ENCODE peak calls at places on chromosomes 2 and 18, in nine cellular contexts. B is adipocyte; F is GM20000; X is NCI-H748 treated with DMSO at 0.1 percent for 48 hours; L is HCT116; G is hypothalamus; C is B cell; D is stimulated activated CD4-positive, alpha-beta T cell treated with anti-CD3 and anti-CD28 coated beads, Interleukin-15, amount 100 ng/mL, for 48 hours; O is ascending aorta. V is an unnamed sample.

GRCh38 chr2:65722028-65722427 is 289.6 kb upstream of the SPRED2 start:
- DNase-seq in B (peak; percentile 38), X (no peak), O (no peak), F (no peak), D (no peak), C (no peak), L (no peak), G (no peak), V (no peak)

GRCh38 chr2:74530239-74531161 is 767 bp downstream of the HTRA2 start:
- DNase-seq in O (no peak), B (peak; percentile 63), F (peak; percentile 86), L (no peak), G (no peak), C (peak; percentile 64), X (no peak), D (no peak), V (no peak)

GRCh38 chr2:88451647-88452150 is 794 bp downstream of the FOXI3 start:
- DNase-seq in G (no peak), F (no peak), C (peak; percentile 43), L (no peak), D (no peak), X (peak; percentile 26), B (peak; percentile 12), O (no peak), V (no peak)

GRCh38 chr18:48354746-48355260 is 54.4 kb downstream of the ZBTB7C start:
- DNase-seq in X (no peak), O (no peak), B (no peak), G (no peak), F (no peak), C (no peak), D (no peak), L (no peak), V (no peak)

GRCh38 chr2:127043367-127044164 is 63.4 kb downstream of the BIN1 start:
- DNase-seq in G (no peak), B (no peak), C (peak; percentile 3), X (no peak), L (no peak), D (no peak), O (no peak), F (no peak), V (no peak)

GRCh38 chr2:235116885-235117492 is 165.2 kb downstream of the SH3BP4 start:
- DNase-seq in D (no peak), G (no peak), B (peak; percentile 88), X (peak; percentile 73), O (no peak), F (no peak), C (no peak), L (peak; percentile 32), V (peak; percentile 58)

GRCh38 chr2:13018490-13018889 is 301.8 kb downstream of the TRIB2 start:
- DNase-seq in X (no peak), G (no peak), D (no peak), F (no peak), C (no peak), O (no peak), L (no peak), B (no peak), V (no peak)

GRCh38 chr2:122368576-122369243 is 613.3 kb downstream of the TSN start:
- DNase-seq in G (no peak), X (no peak), D (no peak), L (no peak), B (no peak), O (no peak), C (no peak), F (no peak), V (no peak)

GRCh38 chr2:239952665-239953417 is 72.3 kb downstream of the NDUFA10 start:
- DNase-seq in X (no peak), B (no peak), C (no peak), O (no peak), L (no peak), G (no peak), D (no peak), F (no peak), V (no peak)

GRCh38 chr2:207214446-207214845 is 48.7 kb upstream of the KLF7 start:
- DNase-seq in X (no peak), D (no peak), O (no peak), G (no peak), L (no peak), C (no peak), F (no peak), B (no peak), V (no peak)

GRCh38 chr18:50287028-50287440 is 458 bp downstream of the CXXC1 start:
- DNase-seq in B (no peak), C (no peak), X (no peak), G (no peak), D (no peak), L (no peak), O (no peak), F (no peak), V (no peak)

GRCh38 chr18:35695384-35695783 is 113.8 kb downstream of the GALNT1 start:
- DNase-seq in D (no peak), G (no peak), B (no peak), X (no peak), C (no peak), L (no peak), O (no peak), F (no peak), V (no peak)

GRCh38 chr2:173537694-173538093 is 183.0 kb downstream of the CDCA7 start:
- DNase-seq in O (no peak), C (no peak), B (no peak), G (no peak), D (no peak), X (no peak), L (no peak), F (no peak), V (no peak)

GRCh38 chr2:204329532-204329931 is 215.7 kb upstream of the PARD3B start:
- DNase-seq in C (no peak), B (no peak), F (no peak), X (no peak), O (no peak), L (no peak), D (no peak), G (no peak), V (no peak)

GRCh38 chr2:169819106-169819505 is 5.6 kb downstream of the METTL5 start:
- DNase-seq in D (no peak), C (no peak), L (no peak), F (no peak), G (no peak), X (no peak), B (peak; percentile 81), O (no peak), V (no peak)

GRCh38 chr2:223075301-223076270 is 23.6 kb downstream of the KCNE4 start:
- DNase-seq in C (no peak), F (peak; percentile 9), G (no peak), L (no peak), D (no peak), O (no peak), B (no peak), X (no peak), V (no peak)

GRCh38 chr2:147098946-147099345 is 745.9 kb upstream of the ACVR2A start:
- DNase-seq in O (no peak), L (no peak), G (no peak), C (no peak), B (no peak), F (no peak), X (no peak), D (no peak), V (no peak)

GRCh38 chr2:241238693-241239198 is 50.3 kb downstream of the ANO7 start:
- DNase-seq in F (no peak), G (no peak), L (no peak), X (no peak), D (no peak), B (no peak), O (no peak), C (no peak), V (no peak)

GRCh38 chr2:64831134-64831976 is 157.8 kb upstream of the SLC1A4 start:
- DNase-seq in B (peak; percentile 88), L (peak; percentile 98), G (peak; percentile 59), C (peak; percentile 81), F (peak; percentile 80), O (peak; percentile 83), D (peak; percentile 78), X (no peak), V (peak; percentile 98)

GRCh38 chr2:111667542-111668273 is 216.3 kb downstream of the ANAPC1 start:
- DNase-seq in C (no peak), F (no peak), L (no peak), X (no peak), B (peak; percentile 83), G (no peak), O (no peak), D (no peak), V (no peak)

GRCh38 chr2:64837925-64838641 is 151.1 kb upstream of the SLC1A4 start:
- DNase-seq in X (no peak), F (no peak), C (no peak), O (no peak), L (peak; percentile 66), B (no peak), G (no peak), D (no peak), V (peak; percentile 32)

GRCh38 chr2:42057159-42057901 is 9.5 kb downstream of the PKDCC start:
- DNase-seq in D (no peak), G (no peak), X (no peak), L (no peak), O (no peak), C (no peak), B (no peak), F (no peak), V (no peak)

GRCh38 chr2:190488516-190489220 is 45.9 kb downstream of the NEMP2 start:
- DNase-seq in F (no peak), G (no peak), D (no peak), B (no peak), X (no peak), O (no peak), C (no peak), L (no peak), V (no peak)

GRCh38 chr18:67776929-67777328 is 260.4 kb upstream of the DSEL start:
- DNase-seq in B (peak; percentile 29), O (no peak), F (no peak), C (no peak), G (no peak), D (no peak), X (no peak), L (no peak), V (no peak)

GRCh38 chr2:219645631-219646527 is 18.4 kb downstream of the SLC4A3 start:
- DNase-seq in D (no peak), O (no peak), F (no peak), L (peak; percentile 65), G (no peak), C (no peak), X (no peak), B (peak; percentile 77), V (no peak)

GRCh38 chr2:227191367-227191766 is 26.9 kb downstream of the COL4A3 start:
- DNase-seq in F (no peak), G (no peak), O (no peak), D (no peak), L (peak; percentile 33), X (no peak), B (peak; percentile 55), C (no peak), V (peak; percentile 12)

GRCh38 chr2:72112421-72112820 is 35.2 kb downstream of the CYP26B1 start:
- DNase-seq in X (no peak), O (no peak), C (no peak), G (no peak), B (peak; percentile 52), D (no peak), L (no peak), F (no peak), V (no peak)

GRCh38 chr2:127618551-127618950 is 27.4 kb upstream of the GPR17 start:
- DNase-seq in B (no peak), O (no peak), X (no peak), G (no peak), D (no peak), L (no peak), F (no peak), C (no peak), V (no peak)

GRCh38 chr2:67346718-67347407 is 50.3 kb upstream of the ETAA1 start:
- DNase-seq in C (no peak), D (no peak), L (no peak), O (no peak), X (no peak), G (no peak), F (no peak), B (peak; percentile 15), V (no peak)

V was measured in A549.